ENCODE peak calls at places on chromosomes 3 and 15, in ten cellular contexts. Z, W, K, F, O, E, H, P, L and V are unnamed samples.
A peak's percentile ranks its signal among the peaks of the same experiment; 100 is the strongest.

GRCh38 chr3:113551821-113552220 is 19.5 kb downstream of the SIDT1 start:
- DNase-seq in E (no peak), K (no peak), H (no peak), L (no peak), F (no peak), P (no peak), O (no peak), Z (no peak), W (no peak), V (no peak)

GRCh38 chr3:32819581-32820348 is 2.0 kb downstream of the TRIM71 start:
- DNase-seq in E (no peak), K (no peak), F (no peak), O (no peak), H (no peak), L (no peak), P (no peak), Z (no peak), W (no peak), V (no peak)

GRCh38 chr3:64084640-64085039 is 61.3 kb upstream of the PSMD6 start:
- DNase-seq in P (no peak), L (no peak), Z (no peak), H (peak; percentile 99), W (peak; percentile 24), F (peak; percentile 83), K (no peak), E (no peak), O (peak; percentile 31), V (no peak)

GRCh38 chr3:119301001-119301400 is 6.8 kb downstream of the ARHGAP31 start:
- DNase-seq in O (no peak), L (no peak), E (no peak), W (no peak), P (no peak), H (no peak), K (no peak), Z (no peak), F (no peak), V (no peak)

GRCh38 chr15:45386420-45386819 is 8.1 kb upstream of the GATM start:
- DNase-seq in L (no peak), H (no peak), E (no peak), O (no peak), W (no peak), K (no peak), P (no peak), F (no peak), Z (no peak), V (no peak)

GRCh38 chr15:38864827-38865604 is 300.4 kb upstream of the RASGRP1 start:
- DNase-seq in E (no peak), O (peak; percentile 100), H (no peak), W (peak; percentile 95), K (no peak), P (no peak), L (no peak), Z (peak; percentile 83), F (peak; percentile 100), V (no peak)

GRCh38 chr3:119367000-119367399 is 72.8 kb downstream of the ARHGAP31 start:
- DNase-seq in F (no peak), K (no peak), O (no peak), Z (no peak), W (no peak), L (no peak), H (no peak), P (no peak), E (no peak), V (no peak)

GRCh38 chr3:15207836-15208504 is 1.9 kb downstream of the CAPN7 start:
- DNase-seq in P (peak; percentile 3), E (no peak), W (peak; percentile 5), K (no peak), F (peak; percentile 19), Z (no peak), O (no peak), L (no peak), H (peak; percentile 52), V (no peak)

GRCh38 chr3:186917660-186918312 is 12.5 kb upstream of the ST6GAL1 start:
- DNase-seq in L (no peak), H (no peak), W (no peak), K (no peak), Z (no peak), E (no peak), O (no peak), P (no peak), F (no peak), V (no peak)

GRCh38 chr3:133992951-133993595 is 36.7 kb downstream of the SLCO2A1 start:
- DNase-seq in F (no peak), E (no peak), L (no peak), Z (no peak), W (peak; percentile 30), K (no peak), P (no peak), H (no peak), O (no peak), V (no peak)

GRCh38 chr3:127002195-127003174 is 19.6 kb downstream of the PLXNA1 start:
- DNase-seq in F (peak; percentile 90), W (peak; percentile 89), E (no peak), H (peak; percentile 92), L (peak; percentile 90), K (no peak), P (peak; percentile 83), O (peak; percentile 95), Z (peak; percentile 98), V (peak; percentile 86)

GRCh38 chr3:167734498-167735232 is at the start of gene PDCD10:
- DNase-seq in H (peak; percentile 99), L (peak; percentile 99), K (peak; percentile 90), P (peak; percentile 97), E (peak; percentile 93), F (peak; percentile 98), Z (peak; percentile 94), W (peak; percentile 98), O (peak; percentile 99), V (peak; percentile 99)

GRCh38 chr3:58287354-58287753 is 18.7 kb upstream of the RPP14 start:
- DNase-seq in F (no peak), E (no peak), O (no peak), P (no peak), Z (no peak), W (no peak), K (no peak), L (peak; percentile 95), H (no peak), V (no peak)

GRCh38 chr3:69864141-69864540 is 124.9 kb downstream of the MITF start:
- DNase-seq in P (no peak), H (no peak), K (no peak), F (no peak), E (no peak), Z (no peak), L (no peak), O (no peak), W (no peak), V (no peak)

GRCh38 chr3:106820726-106821362 is 556.4 kb upstream of the CCDC54 start:
- DNase-seq in W (no peak), Z (no peak), H (no peak), O (no peak), L (no peak), P (no peak), E (no peak), K (no peak), F (no peak), V (no peak)

GRCh38 chr15:29570931-29571727 is 251.1 kb downstream of the TJP1 start:
- DNase-seq in E (no peak), K (no peak), P (peak; percentile 38), Z (peak; percentile 25), F (no peak), O (peak; percentile 9), L (peak; percentile 6), H (no peak), W (peak; percentile 8), V (no peak)

GRCh38 chr3:97872209-97873042 is 50.6 kb downstream of the CRYBG3 start:
- DNase-seq in H (peak; percentile 93), Z (peak; percentile 68), W (peak; percentile 90), L (no peak), P (peak; percentile 86), F (peak; percentile 98), K (peak; percentile 19), E (no peak), O (peak; percentile 86), V (no peak)

GRCh38 chr3:178602864-178603263 is 66.6 kb downstream of the KCNMB2 start:
- DNase-seq in H (no peak), E (no peak), P (no peak), Z (no peak), F (no peak), O (no peak), W (no peak), L (no peak), K (no peak), V (no peak)

GRCh38 chr15:59879506-59879905 is 124.6 kb upstream of the FOXB1 start:
- DNase-seq in H (peak; percentile 8), K (no peak), W (peak; percentile 55), P (peak; percentile 46), L (no peak), E (no peak), O (peak; percentile 56), Z (peak; percentile 55), F (peak; percentile 93), V (no peak)